ENCODE peak calls at places on chromosomes 2 and 18, in eight cellular contexts. O, D, R, X, P, N, Q and U are unnamed samples.

GRCh38 chr2:151180123-151180522 is 81.5 kb downstream of the RBM43 start:
- DNase-seq in X (no peak), P (no peak), R (no peak), D (no peak), Q (no peak), O (no peak), N (no peak), U (no peak)

GRCh38 chr2:23390152-23390551 is 5.2 kb downstream of the KLHL29 start:
- DNase-seq in R (no peak), Q (no peak), X (no peak), O (no peak), D (no peak), N (no peak), P (no peak), U (no peak)

GRCh38 chr2:182207049-182207746 is 219.6 kb downstream of the PDE1A start:
- DNase-seq in O (no peak), P (no peak), N (no peak), X (no peak), D (no peak), R (no peak), Q (no peak), U (no peak)

GRCh38 chr2:84838434-84839145 is 42.3 kb downstream of the TRABD2A start:
- DNase-seq in D (no peak), Q (no peak), R (no peak), O (peak), N (no peak), P (peak), X (no peak), U (no peak)

GRCh38 chr18:28581503-28582169 is 404.7 kb upstream of the CDH2 start:
- DNase-seq in O (no peak), Q (no peak), D (no peak), R (no peak), P (no peak), N (no peak), X (no peak), U (no peak)

GRCh38 chr2:208156439-208156838 is 7.0 kb downstream of the CRYGA start:
- DNase-seq in Q (no peak), P (no peak), R (no peak), X (no peak), O (no peak), D (no peak), N (no peak), U (no peak)

GRCh38 chr2:114160263-114161001 is 270.5 kb downstream of the ACTR3 start:
- DNase-seq in O (no peak), P (peak), Q (no peak), X (peak), R (no peak), D (no peak), N (peak), U (no peak)

GRCh38 chr2:85165291-85165690 is 32.1 kb downstream of the TCF7L1 start:
- DNase-seq in D (no peak), R (no peak), X (no peak), Q (no peak), O (no peak), N (no peak), P (no peak), U (no peak)

GRCh38 chr2:69307696-69308064 is 79.3 kb downstream of the GFPT1 start:
- DNase-seq in N (no peak), D (no peak), P (no peak), O (no peak), R (no peak), Q (no peak), X (no peak), U (no peak)
- TF ChIP-seq POLR2A in N (no peak), D (no peak), P (no peak), O (no peak), R (no peak), Q (no peak), X (no peak), U (no peak)

GRCh38 chr2:229920011-229920781 is 1.6 kb downstream of the TRIP12 start:
- DNase-seq in Q (no peak), R (no peak), O (no peak), N (no peak), P (peak), X (no peak), D (no peak), U (peak)

GRCh38 chr2:229914182-229914581 is 7.6 kb downstream of the TRIP12 start:
- DNase-seq in O (no peak), P (no peak), N (no peak), D (no peak), R (no peak), X (no peak), Q (no peak), U (no peak)

GRCh38 chr2:229921892-229922448 is at the start of gene TRIP12:
- DNase-seq in D (peak), R (peak), X (peak), Q (peak), P (peak), O (peak), N (peak), U (peak)

GRCh38 chr2:229921101-229921891 is 513 bp downstream of the TRIP12 start:
- DNase-seq in D (peak), Q (peak), N (peak), O (peak), X (peak), P (peak), R (peak), U (peak)

DNA sequence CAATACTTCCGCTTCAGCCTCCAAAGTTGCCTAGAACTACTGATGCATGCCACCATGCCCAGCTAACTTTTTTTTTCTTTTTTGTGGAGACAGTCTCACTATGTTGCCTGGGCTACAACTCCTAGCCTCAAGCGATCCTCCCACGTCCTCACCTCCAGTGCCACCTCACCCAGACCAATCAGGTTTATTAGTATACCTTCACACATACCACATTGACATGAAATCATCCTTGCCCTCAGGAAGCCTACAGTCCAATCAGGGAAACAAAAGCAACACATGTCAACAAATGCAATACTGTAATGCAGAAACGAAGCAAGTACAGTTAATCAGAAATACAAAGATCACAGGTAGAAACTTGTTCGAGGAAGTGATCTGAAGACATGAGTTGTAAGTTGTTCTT is 4.0 kb downstream of the TRIP12 start:
- DNase-seq in N (no peak), O (no peak), R (no peak), P (no peak), X (no peak), Q (no peak), D (no peak), U (no peak)
- H3K4me3 ChIP-seq in N (no peak), O (no peak), R (no peak), P (no peak), X (no peak), Q (no peak), D (no peak), U (no peak)

DNA sequence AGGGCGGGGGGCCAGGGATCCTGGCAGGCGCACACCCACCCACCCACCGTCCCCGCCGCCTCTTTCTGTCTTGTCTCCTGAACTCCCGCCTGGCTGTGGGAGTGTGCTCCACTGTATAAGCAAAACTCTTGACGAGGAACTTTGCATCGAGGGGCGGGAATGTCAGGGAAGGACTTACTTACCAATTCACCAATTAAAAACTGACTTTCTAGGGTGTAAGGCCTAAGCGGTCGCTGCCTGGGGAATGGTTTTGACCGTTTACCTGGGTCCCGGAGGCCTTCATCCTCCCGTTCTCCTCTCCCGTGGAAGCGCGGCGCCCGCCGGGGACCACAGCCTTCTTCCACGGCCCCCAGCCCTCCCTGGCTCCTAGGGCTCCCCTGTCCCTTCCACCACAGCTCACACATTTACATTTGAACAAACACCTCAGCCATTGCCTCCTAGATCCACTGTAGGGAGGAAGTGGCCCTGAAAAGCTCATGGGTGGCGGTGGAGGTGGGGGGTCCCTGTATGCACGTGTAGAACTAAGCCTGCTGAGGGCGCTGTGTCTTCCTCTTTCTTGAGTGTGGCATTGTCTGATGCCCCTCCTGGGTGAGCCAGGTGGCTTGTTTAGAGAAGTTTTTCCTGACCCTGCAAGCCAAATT is 8.9 kb downstream of the ASIC4 start:
- DNase-seq in X (no peak), R (no peak), Q (no peak), P (no peak), N (no peak), D (no peak), O (no peak), U (no peak)
- TF ChIP-seq CTCF in X (no peak), R (no peak), Q (no peak), P (no peak), N (no peak), D (no peak), O (no peak), U (no peak)

GRCh38 chr2:96739633-96740428 is at the start of gene LMAN2L:
- DNase-seq in N (peak), R (peak), X (peak), D (peak), P (peak), Q (peak), O (peak), U (peak)
- TF ChIP-seq POLR2A in N (peak), R (peak), X (no peak), D (no peak), P (no peak), Q (no peak), O (peak), U (no peak)

GRCh38 chr2:176122633-176123482 is at the start of gene HOXD9:
- DNase-seq in Q (no peak), P (peak), N (no peak), D (no peak), X (peak), O (no peak), R (peak), U (peak)
- H3K4me3 ChIP-seq in Q (peak), P (peak), N (no peak), D (peak), X (peak), O (no peak), R (peak), U (peak)

DNA sequence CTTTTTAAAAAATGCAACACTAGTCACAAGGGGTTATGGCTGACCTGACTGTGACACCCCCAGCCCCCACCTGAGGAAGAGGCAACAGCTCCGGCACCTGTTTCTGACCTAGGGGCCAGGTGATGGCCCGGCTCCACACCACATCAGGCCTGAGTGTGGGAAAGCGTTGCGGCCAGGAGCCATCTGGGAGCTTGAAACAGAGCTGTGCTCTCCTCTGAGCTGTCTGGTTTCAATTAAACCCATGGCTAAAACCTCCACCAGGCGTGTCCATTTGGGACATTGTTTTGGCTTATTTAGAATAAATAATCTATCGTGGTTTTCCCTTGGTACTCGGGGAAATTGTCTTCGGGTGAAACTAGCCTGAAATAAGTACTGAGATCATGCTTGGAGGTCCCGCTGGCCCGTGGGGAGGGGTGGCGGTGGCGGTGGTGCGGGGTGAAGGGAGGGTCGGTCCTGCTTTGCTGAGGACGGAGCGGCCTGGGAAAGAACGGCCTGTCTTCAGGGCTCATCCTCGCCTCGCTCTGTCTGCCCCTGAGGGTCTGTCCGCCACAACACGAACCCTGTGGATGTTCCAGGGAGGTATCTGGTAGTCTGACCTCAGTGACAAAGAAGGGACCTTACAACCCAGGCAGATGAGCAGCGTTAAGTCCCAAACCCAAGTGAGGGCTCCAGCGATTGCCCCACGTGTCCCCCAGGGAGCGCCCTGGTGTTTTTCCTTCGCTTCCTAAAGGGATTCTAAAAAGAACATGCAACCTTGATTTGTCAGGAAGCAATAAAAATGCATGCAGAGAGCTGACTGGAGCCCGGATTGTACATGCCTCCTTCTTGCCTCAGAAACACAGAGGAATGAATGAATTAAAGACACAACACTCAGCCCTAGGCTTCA is 58.7 kb downstream of the IL1RL2 start:
- DNase-seq in D (no peak), R (no peak), P (no peak), X (no peak), N (no peak), O (peak), Q (no peak), U (no peak)
- TF ChIP-seq CTCF in D (no peak), R (no peak), P (no peak), X (no peak), N (no peak), O (peak), Q (no peak), U (no peak)

GRCh38 chr2:239294571-239295054 is 106.2 kb downstream of the HDAC4 start:
- DNase-seq in R (peak), P (peak), N (no peak), Q (no peak), X (no peak), D (no peak), O (no peak), U (peak)
- TF ChIP-seq POLR2A in R (no peak), P (no peak), N (no peak), Q (no peak), X (no peak), D (no peak), O (no peak), U (no peak)

GRCh38 chr2:45602624-45603023 is 8.4 kb downstream of the SRBD1 start:
- DNase-seq in X (no peak), N (no peak), D (no peak), Q (no peak), P (no peak), O (no peak), R (no peak), U (no peak)
- H3K4me3 ChIP-seq in X (no peak), N (no peak), D (no peak), Q (no peak), P (no peak), O (no peak), R (no peak), U (no peak)

GRCh38 chr18:65938592-65939372 is 188.0 kb downstream of the CDH7 start:
- DNase-seq in Q (no peak), O (no peak), N (peak), D (no peak), X (no peak), R (no peak), P (no peak), U (peak)
- TF ChIP-seq CTCF in Q (peak), O (no peak), N (no peak), D (no peak), X (no peak), R (no peak), P (no peak), U (peak)